ENCODE peak calls at places on chromosomes 16 and 17, in four cellular contexts. R is NAMALWA, T is left ventricle myocardium superior, B is nucleus accumbens. Q is an unnamed sample.

GRCh38 chr17:27733771-27734170 is 66.6 kb downstream of the NOS2 start:
- DNase-seq in B (no peak), R (no peak), T (no peak), Q (no peak)

GRCh38 chr16:22705799-22706198 is 108.2 kb upstream of the HS3ST2 start:
- DNase-seq in T (no peak), B (no peak), R (no peak), Q (no peak)

GRCh38 chr17:65967372-65967771 is 224.6 kb downstream of the CEP112 start:
- DNase-seq in T (no peak), R (no peak), B (no peak), Q (no peak)

GRCh38 chr17:14833201-14833773 is 431.8 kb downstream of the PMP22 start:
- DNase-seq in R (no peak), T (no peak), B (no peak), Q (no peak)

GRCh38 chr16:24921229-24921628 is 75.5 kb downstream of the SLC5A11 start:
- DNase-seq in R (no peak), B (no peak), T (no peak), Q (no peak)

GRCh38 chr17:1754430-1755112 is 7.3 kb upstream of the SERPINF1 start:
- DNase-seq in R (no peak), B (no peak), T (no peak), Q (no peak)

GRCh38 chr17:56319531-56319930 is 166.3 kb downstream of the ANKFN1 start:
- DNase-seq in R (peak), B (no peak), T (no peak), Q (no peak)

GRCh38 chr17:39750131-39751015 is 12.6 kb downstream of the GRB7 start:
- DNase-seq in T (peak), B (no peak), R (no peak), Q (peak)

GRCh38 chr16:15031596-15031995 is 24.3 kb downstream of the NTAN1 start:
- DNase-seq in B (no peak), T (no peak), R (no peak), Q (no peak)

GRCh38 chr17:17739388-17740066 is 58.3 kb downstream of the RAI1 start:
- DNase-seq in T (peak), R (no peak), B (peak), Q (no peak)

GRCh38 chr17:7138800-7139381 is 24.3 kb upstream of the ASGR2 start:
- DNase-seq in T (no peak), B (no peak), R (no peak), Q (no peak)

GRCh38 chr17:260031-260791 is 78.8 kb upstream of the DOC2B start:
- DNase-seq in B (no peak), R (no peak), T (no peak), Q (peak)

GRCh38 chr16:50602531-50603205 is 54.5 kb downstream of the NKD1 start:
- DNase-seq in T (peak), B (no peak), R (no peak), Q (no peak)